ENCODE peak calls at places on chromosomes 1 and 21, in seven cellular contexts. One of them, this sample, is unnamed.

GRCh38 chr1:39528082-39528481 is 36.6 kb downstream of the BMP8A start:
- DNase-seq in Panc1: no peak
- DNase-seq in spleen: peak
- DNase-seq in stomach: no peak
- DNase-seq in GM23338: no peak
- DNase-seq in HCT116: no peak
- DNase-seq in transverse colon: no peak
- DNase-seq in this sample: no peak

GRCh38 chr21:29710498-29710897 is 229.3 kb downstream of the GRIK1 start:
- DNase-seq in Panc1: no peak
- DNase-seq in spleen: no peak
- DNase-seq in stomach: no peak
- DNase-seq in GM23338: no peak
- DNase-seq in HCT116: no peak
- DNase-seq in transverse colon: no peak
- DNase-seq in this sample: no peak

GRCh38 chr1:86503477-86504129 is 34.9 kb downstream of the CLCA1 start:
- DNase-seq in Panc1: no peak
- DNase-seq in spleen: peak
- DNase-seq in stomach: no peak
- DNase-seq in GM23338: peak
- DNase-seq in HCT116: no peak
- DNase-seq in transverse colon: peak
- DNase-seq in this sample: no peak

GRCh38 chr1:223363057-223363855 is 720 bp downstream of the SUSD4 start:
- DNase-seq in Panc1: no peak
- DNase-seq in spleen: no peak
- DNase-seq in stomach: no peak
- DNase-seq in GM23338: peak
- DNase-seq in HCT116: no peak
- DNase-seq in transverse colon: peak
- DNase-seq in this sample: no peak

GRCh38 chr21:45802425-45802824 is 158.9 kb downstream of the PCBP3 start:
- DNase-seq in Panc1: no peak
- DNase-seq in spleen: no peak
- DNase-seq in stomach: no peak
- DNase-seq in GM23338: no peak
- DNase-seq in HCT116: no peak
- DNase-seq in transverse colon: no peak
- DNase-seq in this sample: no peak

GRCh38 chr1:21801100-21801499 is 11.0 kb upstream of the LDLRAD2 start:
- DNase-seq in Panc1: peak
- DNase-seq in spleen: no peak
- DNase-seq in stomach: no peak
- DNase-seq in GM23338: no peak
- DNase-seq in HCT116: no peak
- DNase-seq in transverse colon: no peak
- DNase-seq in this sample: no peak

GRCh38 chr1:13808729-13809131 is 108.7 kb downstream of the PRDM2 start:
- DNase-seq in Panc1: no peak
- DNase-seq in spleen: no peak
- DNase-seq in stomach: no peak
- DNase-seq in GM23338: no peak
- DNase-seq in HCT116: no peak
- DNase-seq in transverse colon: no peak
- DNase-seq in this sample: no peak

GRCh38 chr1:56311766-56312165 is 267.6 kb downstream of the PLPP3 start:
- DNase-seq in Panc1: no peak
- DNase-seq in spleen: no peak
- DNase-seq in stomach: no peak
- DNase-seq in GM23338: no peak
- DNase-seq in HCT116: no peak
- DNase-seq in transverse colon: no peak
- DNase-seq in this sample: no peak

GRCh38 chr1:200991039-200991698 is 32.3 kb downstream of the KIF21B start:
- DNase-seq in Panc1: no peak
- DNase-seq in spleen: no peak
- DNase-seq in stomach: no peak
- DNase-seq in GM23338: no peak
- DNase-seq in HCT116: no peak
- DNase-seq in transverse colon: no peak
- DNase-seq in this sample: no peak

GRCh38 chr1:101769520-101769919 is 227.2 kb downstream of the OLFM3 start:
- DNase-seq in Panc1: no peak
- DNase-seq in spleen: no peak
- DNase-seq in stomach: no peak
- DNase-seq in GM23338: peak
- DNase-seq in HCT116: no peak
- DNase-seq in transverse colon: no peak
- DNase-seq in this sample: no peak

GRCh38 chr1:207067695-207068094 is 14.6 kb downstream of the PFKFB2 start:
- DNase-seq in Panc1: no peak
- DNase-seq in spleen: no peak
- DNase-seq in stomach: no peak
- DNase-seq in GM23338: no peak
- DNase-seq in HCT116: no peak
- DNase-seq in transverse colon: peak
- DNase-seq in this sample: no peak

DNA sequence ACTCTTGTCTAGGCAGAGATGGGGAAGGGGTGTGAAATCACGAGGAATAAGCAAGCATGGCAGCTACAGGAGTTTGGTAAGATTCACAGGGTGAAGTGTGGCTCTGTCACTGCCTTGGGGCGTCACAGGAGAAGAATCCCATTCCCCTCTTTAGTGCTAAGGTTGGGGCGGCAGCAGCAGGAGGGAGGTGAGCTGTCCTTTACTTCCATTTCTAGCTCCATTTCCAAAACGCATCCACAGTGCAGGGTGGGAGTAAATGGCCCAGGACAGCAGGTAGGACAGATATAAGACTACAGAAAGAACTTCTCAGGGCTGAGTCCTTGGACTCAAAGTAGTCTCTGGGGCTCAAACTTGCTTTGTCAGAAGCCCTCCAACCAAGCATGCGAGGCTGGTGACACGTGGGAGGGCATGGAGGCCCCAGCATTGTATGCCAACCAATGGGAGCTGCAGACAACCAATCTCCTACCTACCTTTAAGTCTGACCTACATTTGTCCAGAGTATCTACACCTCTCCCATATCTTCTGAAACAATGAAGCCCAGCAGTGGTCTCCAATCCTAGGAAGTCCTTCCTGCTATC is 8.5 kb downstream of the MEF2D start:
- DNase-seq in Panc1: no peak
- DNase-seq in spleen: no peak
- DNase-seq in stomach: no peak
- DNase-seq in GM23338: no peak
- DNase-seq in HCT116: no peak
- DNase-seq in transverse colon: no peak
- DNase-seq in this sample: no peak
- TF ChIP-seq POLR2AphosphoS5 in Panc1: no peak
- TF ChIP-seq POLR2AphosphoS5 in spleen: no peak
- TF ChIP-seq POLR2AphosphoS5 in stomach: no peak
- TF ChIP-seq POLR2AphosphoS5 in GM23338: no peak
- TF ChIP-seq POLR2AphosphoS5 in HCT116: no peak
- TF ChIP-seq POLR2AphosphoS5 in transverse colon: no peak
- TF ChIP-seq POLR2AphosphoS5 in this sample: no peak

DNA sequence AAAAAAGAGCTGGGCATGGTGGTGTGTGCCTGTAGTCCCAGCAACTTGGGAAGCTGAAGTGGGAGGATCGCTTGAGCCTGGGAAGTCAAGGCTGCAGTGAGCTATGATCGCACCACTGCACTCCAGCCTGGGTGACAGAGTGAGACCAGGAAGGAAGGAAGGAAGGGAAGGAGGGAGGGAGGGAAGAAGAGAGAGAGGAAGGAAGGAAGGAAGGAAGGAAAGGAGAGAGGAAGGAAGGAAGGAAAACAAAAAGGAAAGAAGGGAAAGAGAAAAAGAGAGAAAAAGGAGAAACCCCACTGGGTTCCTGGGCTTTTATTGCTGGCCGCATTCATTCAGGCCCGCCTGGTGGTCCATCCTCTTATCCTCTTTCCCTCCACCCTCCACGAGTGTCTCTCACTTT is 9.8 kb downstream of the SLC2A7 start:
- DNase-seq in Panc1: no peak
- DNase-seq in spleen: no peak
- DNase-seq in stomach: no peak
- DNase-seq in GM23338: no peak
- DNase-seq in HCT116: no peak
- DNase-seq in transverse colon: no peak
- DNase-seq in this sample: no peak
- H3K27ac ChIP-seq in Panc1: no peak
- H3K27ac ChIP-seq in spleen: no peak
- H3K27ac ChIP-seq in stomach: no peak
- H3K27ac ChIP-seq in GM23338: no peak
- H3K27ac ChIP-seq in HCT116: no peak
- H3K27ac ChIP-seq in transverse colon: no peak
- H3K27ac ChIP-seq in this sample: no peak

GRCh38 chr1:1211541-1212511 is 2.1 kb downstream of the TNFRSF4 start:
- DNase-seq in Panc1: no peak
- DNase-seq in spleen: peak
- DNase-seq in stomach: no peak
- DNase-seq in GM23338: no peak
- DNase-seq in HCT116: no peak
- DNase-seq in transverse colon: peak
- DNase-seq in this sample: no peak

GRCh38 chr1:1206376-1207253 is at the start of gene TNFRSF18:
- DNase-seq in Panc1: no peak
- DNase-seq in spleen: peak
- DNase-seq in stomach: peak
- DNase-seq in GM23338: peak
- DNase-seq in HCT116: peak
- DNase-seq in transverse colon: peak
- DNase-seq in this sample: no peak

GRCh38 chr1:1207254-1207902 is 986 bp upstream of the TNFRSF18 start:
- DNase-seq in Panc1: no peak
- DNase-seq in spleen: no peak
- DNase-seq in stomach: no peak
- DNase-seq in GM23338: peak
- DNase-seq in HCT116: no peak
- DNase-seq in transverse colon: peak
- DNase-seq in this sample: no peak

GRCh38 chr1:1210726-1211540 is 3.0 kb downstream of the TNFRSF4 start:
- DNase-seq in Panc1: no peak
- DNase-seq in spleen: peak
- DNase-seq in stomach: no peak
- DNase-seq in GM23338: no peak
- DNase-seq in HCT116: no peak
- DNase-seq in transverse colon: peak
- DNase-seq in this sample: no peak

DNA sequence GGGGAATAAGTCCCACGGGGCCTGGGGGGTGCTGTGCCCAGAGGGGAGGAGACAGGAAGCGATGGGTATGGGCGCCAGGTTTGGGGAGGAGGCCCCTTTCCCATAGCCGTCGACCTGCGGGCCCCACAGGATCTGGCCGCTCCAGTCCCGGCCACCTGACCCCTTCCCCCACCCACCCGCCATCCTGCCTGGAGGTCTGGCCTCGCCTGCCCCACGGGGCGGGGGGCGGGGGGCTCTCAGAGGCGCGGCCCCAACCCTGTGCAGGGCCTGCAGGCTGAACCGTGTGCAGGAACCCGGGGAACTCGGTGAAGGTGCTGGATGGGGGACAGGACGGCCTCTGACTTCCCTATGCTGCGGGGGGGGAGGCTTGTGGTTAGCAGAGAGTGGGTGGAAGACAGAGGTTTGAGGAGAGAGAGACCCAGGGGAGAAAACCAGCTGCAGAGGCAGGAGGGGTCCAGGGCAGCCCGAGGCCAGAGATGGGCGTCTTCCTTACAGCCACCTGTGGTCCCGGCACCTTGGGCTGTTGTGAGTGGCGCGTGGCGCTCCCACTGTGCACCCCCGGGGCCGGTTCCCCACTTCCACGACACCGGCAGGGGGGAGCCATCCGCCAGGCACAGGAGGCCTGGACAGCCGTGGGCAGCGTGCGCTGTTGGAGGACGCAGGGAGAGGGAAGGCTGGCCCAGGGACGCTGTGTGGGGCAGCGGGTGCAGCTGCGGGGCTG is 2.5 kb upstream of the TNFRSF18 start:
- DNase-seq in Panc1: no peak
- DNase-seq in spleen: peak
- DNase-seq in stomach: no peak
- DNase-seq in GM23338: peak
- DNase-seq in HCT116: no peak
- DNase-seq in transverse colon: peak
- DNase-seq in this sample: no peak
- H3K4me3 ChIP-seq in Panc1: no peak
- H3K4me3 ChIP-seq in spleen: peak
- H3K4me3 ChIP-seq in stomach: no peak
- H3K4me3 ChIP-seq in GM23338: no peak
- H3K4me3 ChIP-seq in HCT116: peak
- H3K4me3 ChIP-seq in transverse colon: no peak
- H3K4me3 ChIP-seq in this sample: peak

GRCh38 chr21:40425981-40426380 is 421.0 kb downstream of the DSCAM start:
- DNase-seq in Panc1: no peak
- DNase-seq in spleen: no peak
- DNase-seq in stomach: no peak
- DNase-seq in GM23338: no peak
- DNase-seq in HCT116: no peak
- DNase-seq in transverse colon: no peak
- DNase-seq in this sample: no peak

GRCh38 chr21:40421121-40421520 is 425.8 kb downstream of the DSCAM start:
- DNase-seq in Panc1: no peak
- DNase-seq in spleen: no peak
- DNase-seq in stomach: no peak
- DNase-seq in GM23338: no peak
- DNase-seq in HCT116: no peak
- DNase-seq in transverse colon: no peak
- DNase-seq in this sample: no peak

DNA sequence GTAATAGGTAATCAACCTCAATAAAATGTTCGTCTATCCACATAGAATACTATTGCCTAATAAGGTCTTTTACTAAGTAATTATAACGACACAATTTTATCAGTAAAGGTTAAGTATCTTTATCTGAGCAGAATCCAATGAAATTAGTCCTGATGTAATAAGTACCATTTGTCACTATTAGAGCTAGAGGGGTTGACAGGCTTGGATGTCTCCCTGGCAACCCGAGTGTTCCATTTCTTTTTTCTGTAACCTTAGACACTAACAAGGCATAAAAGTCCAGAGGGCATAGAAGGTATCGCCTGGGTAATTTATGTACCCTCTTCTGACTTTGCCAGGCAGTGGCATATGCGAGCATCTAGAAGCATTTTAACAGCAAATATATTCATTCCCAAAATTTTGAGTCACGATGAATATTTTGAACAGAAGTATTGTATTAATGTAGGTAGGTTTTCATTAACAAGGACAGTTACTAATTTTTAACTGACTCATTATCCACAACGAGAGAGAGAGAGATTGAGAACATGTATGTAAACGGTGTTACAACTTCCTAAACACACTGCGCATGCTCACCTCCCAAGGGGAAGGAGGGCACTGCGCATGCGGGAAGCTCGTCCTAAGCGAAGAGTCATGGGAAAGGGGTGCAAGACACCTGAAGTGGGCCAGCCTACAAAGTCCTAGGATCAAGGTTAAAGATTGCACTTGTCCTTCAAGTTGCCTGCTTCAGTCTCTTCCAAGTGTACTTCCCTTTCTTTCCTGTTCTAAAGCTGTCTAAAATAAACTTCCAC is 423.9 kb downstream of the DSCAM start:
- DNase-seq in Panc1: no peak
- DNase-seq in spleen: no peak
- DNase-seq in stomach: no peak
- DNase-seq in GM23338: no peak
- DNase-seq in HCT116: no peak
- DNase-seq in transverse colon: no peak
- DNase-seq in this sample: no peak
- TF ChIP-seq POLR2AphosphoS5 in Panc1: no peak
- TF ChIP-seq POLR2AphosphoS5 in spleen: no peak
- TF ChIP-seq POLR2AphosphoS5 in stomach: no peak
- TF ChIP-seq POLR2AphosphoS5 in GM23338: no peak
- TF ChIP-seq POLR2AphosphoS5 in HCT116: no peak
- TF ChIP-seq POLR2AphosphoS5 in transverse colon: no peak
- TF ChIP-seq POLR2AphosphoS5 in this sample: no peak

GRCh38 chr1:168243200-168243599 is 17.4 kb downstream of the SFT2D2 start:
- DNase-seq in Panc1: no peak
- DNase-seq in spleen: no peak
- DNase-seq in stomach: peak
- DNase-seq in GM23338: no peak
- DNase-seq in HCT116: no peak
- DNase-seq in transverse colon: no peak
- DNase-seq in this sample: no peak
- H3K27ac ChIP-seq in Panc1: no peak
- H3K27ac ChIP-seq in spleen: peak
- H3K27ac ChIP-seq in stomach: peak
- H3K27ac ChIP-seq in GM23338: no peak
- H3K27ac ChIP-seq in HCT116: peak
- H3K27ac ChIP-seq in transverse colon: peak
- H3K27ac ChIP-seq in this sample: peak

This sample was measured in breast epithelium.